ENCODE peak calls at places on chromosomes 7 and 10, in four cellular contexts. One of them, this sample, is unnamed.

GRCh38 chr10:29924436-29924835 is 134.9 kb downstream of the JCAD start:
- DNase-seq in H1: no peak
- DNase-seq in mesenchymal stem cell: no peak
- DNase-seq in IMR-90: no peak
- DNase-seq in this sample: no peak

GRCh38 chr7:17910377-17910776 is 29.9 kb downstream of the SNX13 start:
- DNase-seq in IMR-90: no peak
- DNase-seq in mesenchymal stem cell: no peak
- DNase-seq in H1: no peak
- DNase-seq in this sample: no peak

GRCh38 chr10:123570898-123571515 is 95.1 kb upstream of the GPR26 start:
- DNase-seq in H1: no peak
- DNase-seq in mesenchymal stem cell: no peak
- DNase-seq in IMR-90: no peak
- DNase-seq in this sample: no peak

GRCh38 chr7:22576941-22577927 is 77.2 kb upstream of the STEAP1B start:
- DNase-seq in IMR-90: peak
- DNase-seq in H1: no peak
- DNase-seq in mesenchymal stem cell: peak
- DNase-seq in this sample: no peak

GRCh38 chr10:12927896-12928295 is 73.6 kb downstream of the CCDC3 start:
- DNase-seq in H1: no peak
- DNase-seq in IMR-90: no peak
- DNase-seq in mesenchymal stem cell: no peak
- DNase-seq in this sample: no peak

GRCh38 chr7:68785036-68785435 is 813.2 kb upstream of the AUTS2 start:
- DNase-seq in mesenchymal stem cell: no peak
- DNase-seq in IMR-90: no peak
- DNase-seq in H1: no peak
- DNase-seq in this sample: no peak

GRCh38 chr10:69655124-69655867 is 25.2 kb downstream of the FAM241B start:
- DNase-seq in mesenchymal stem cell: no peak
- DNase-seq in IMR-90: no peak
- DNase-seq in H1: no peak
- DNase-seq in this sample: no peak

GRCh38 chr10:132507467-132507955 is 30.1 kb upstream of the INPP5A start:
- DNase-seq in IMR-90: no peak
- DNase-seq in H1: no peak
- DNase-seq in mesenchymal stem cell: no peak
- DNase-seq in this sample: no peak

GRCh38 chr7:95059842-95060313 is 152.5 kb downstream of the PPP1R9A start:
- DNase-seq in mesenchymal stem cell: no peak
- DNase-seq in H1: no peak
- DNase-seq in IMR-90: no peak
- DNase-seq in this sample: no peak

GRCh38 chr7:44224216-44224950 is 23.6 kb downstream of the YKT6 start:
- DNase-seq in H1: no peak
- DNase-seq in IMR-90: no peak
- DNase-seq in mesenchymal stem cell: no peak
- DNase-seq in this sample: no peak

GRCh38 chr10:72107325-72108003 is 19.1 kb upstream of the SPOCK2 start:
- DNase-seq in H1: no peak
- DNase-seq in IMR-90: no peak
- DNase-seq in mesenchymal stem cell: no peak
- DNase-seq in this sample: no peak

GRCh38 chr10:15245530-15245929 is 77.0 kb upstream of the NMT2 start:
- DNase-seq in IMR-90: no peak
- DNase-seq in H1: no peak
- DNase-seq in mesenchymal stem cell: peak
- DNase-seq in this sample: no peak

GRCh38 chr10:12588091-12588850 is 238.9 kb downstream of the CAMK1D start:
- DNase-seq in H1: no peak
- DNase-seq in mesenchymal stem cell: no peak
- DNase-seq in IMR-90: no peak
- DNase-seq in this sample: no peak

GRCh38 chr10:23096814-23097549 is 1.6 kb downstream of the MSRB2 start:
- DNase-seq in IMR-90: peak
- DNase-seq in mesenchymal stem cell: peak
- DNase-seq in H1: no peak
- DNase-seq in this sample: no peak

GRCh38 chr10:78973901-78974408 is 94.8 kb upstream of the ZMIZ1 start:
- DNase-seq in mesenchymal stem cell: no peak
- DNase-seq in IMR-90: peak
- DNase-seq in H1: peak
- DNase-seq in this sample: peak

GRCh38 chr7:142553216-142553615 is 196.1 kb upstream of the PRSS1 start:
- DNase-seq in IMR-90: no peak
- DNase-seq in mesenchymal stem cell: no peak
- DNase-seq in H1: no peak
- DNase-seq in this sample: no peak

GRCh38 chr7:107209565-107209964 is 40.8 kb downstream of the HBP1 start:
- DNase-seq in H1: no peak
- DNase-seq in mesenchymal stem cell: no peak
- DNase-seq in IMR-90: no peak
- DNase-seq in this sample: no peak

GRCh38 chr10:120221873-120222485 is 235.0 kb upstream of the PLPP4 start:
- DNase-seq in IMR-90: no peak
- DNase-seq in H1: peak
- DNase-seq in mesenchymal stem cell: peak
- DNase-seq in this sample: no peak

GRCh38 chr7:5143106-5143505 is 46.9 kb upstream of the WIPI2 start:
- DNase-seq in H1: no peak
- DNase-seq in mesenchymal stem cell: no peak
- DNase-seq in IMR-90: no peak
- DNase-seq in this sample: no peak

GRCh38 chr10:130763491-130763890 is 548.0 kb downstream of the TCERG1L start:
- DNase-seq in H1: no peak
- DNase-seq in IMR-90: no peak
- DNase-seq in mesenchymal stem cell: no peak
- DNase-seq in this sample: no peak

GRCh38 chr7:23691320-23691719 is 11.3 kb downstream of the FAM221A start:
- DNase-seq in mesenchymal stem cell: no peak
- DNase-seq in IMR-90: peak
- DNase-seq in H1: no peak
- DNase-seq in this sample: no peak

GRCh38 chr10:83862723-83863122 is 276.6 kb upstream of the GHITM start:
- DNase-seq in H1: no peak
- DNase-seq in IMR-90: no peak
- DNase-seq in mesenchymal stem cell: no peak
- DNase-seq in this sample: no peak
- H2BK15ac ChIP-seq in H1: no peak
- H2BK15ac ChIP-seq in IMR-90: no peak
- H2BK15ac ChIP-seq in mesenchymal stem cell: no peak
- H2BK15ac ChIP-seq in this sample: no peak

DNA sequence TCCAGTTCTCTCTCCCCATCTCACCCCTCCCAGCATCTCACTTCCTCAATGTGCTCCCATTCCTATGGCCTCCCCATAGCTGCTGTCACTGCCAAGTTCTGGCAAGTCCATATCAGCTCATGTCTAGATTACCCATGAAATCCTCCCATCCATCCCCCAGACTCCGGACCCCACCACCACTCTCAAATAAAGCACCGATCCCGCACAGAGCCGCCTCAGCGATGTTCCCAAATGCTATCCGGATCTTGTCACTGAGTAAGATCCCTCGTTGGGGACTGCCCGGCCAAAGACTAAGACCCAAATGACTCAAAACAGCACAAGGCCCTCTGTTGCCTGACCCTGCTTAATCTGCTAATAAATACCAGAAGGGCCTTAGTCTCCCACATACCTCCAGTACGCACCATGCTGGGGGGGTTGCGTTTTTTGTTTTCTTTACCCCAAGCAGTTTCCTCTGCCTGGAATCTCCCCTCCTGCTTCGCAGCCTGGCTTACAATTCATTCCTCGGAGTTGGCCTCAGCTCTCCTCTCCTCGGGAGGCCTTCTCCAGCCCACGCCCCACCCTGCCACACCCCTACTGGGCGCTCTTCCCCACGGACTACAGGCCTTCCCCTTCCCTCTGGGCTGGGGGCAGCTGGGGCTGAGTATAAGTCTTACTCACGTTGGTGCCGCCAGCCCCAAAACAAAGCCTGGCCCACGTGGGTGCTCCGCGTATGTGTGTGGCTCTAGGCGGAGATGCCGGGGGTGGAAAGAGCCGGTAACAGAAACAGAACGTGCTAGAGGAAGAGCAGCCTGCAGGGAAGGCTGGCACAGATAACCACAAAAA is 1.8 kb upstream of the DUSP5 start:
- DNase-seq in mesenchymal stem cell: peak
- DNase-seq in H1: no peak
- DNase-seq in IMR-90: peak
- DNase-seq in this sample: no peak
- H4K91ac ChIP-seq in mesenchymal stem cell: peak
- H4K91ac ChIP-seq in H1: no peak
- H4K91ac ChIP-seq in IMR-90: peak
- H4K91ac ChIP-seq in this sample: no peak

GRCh38 chr7:73829505-73829904 is 1.3 kb upstream of the CLDN4 start:
- DNase-seq in H1: no peak
- DNase-seq in IMR-90: no peak
- DNase-seq in mesenchymal stem cell: no peak
- DNase-seq in this sample: no peak
- H3K4me3 ChIP-seq in H1: peak
- H3K4me3 ChIP-seq in IMR-90: no peak
- H3K4me3 ChIP-seq in mesenchymal stem cell: no peak
- H3K4me3 ChIP-seq in this sample: no peak

DNA sequence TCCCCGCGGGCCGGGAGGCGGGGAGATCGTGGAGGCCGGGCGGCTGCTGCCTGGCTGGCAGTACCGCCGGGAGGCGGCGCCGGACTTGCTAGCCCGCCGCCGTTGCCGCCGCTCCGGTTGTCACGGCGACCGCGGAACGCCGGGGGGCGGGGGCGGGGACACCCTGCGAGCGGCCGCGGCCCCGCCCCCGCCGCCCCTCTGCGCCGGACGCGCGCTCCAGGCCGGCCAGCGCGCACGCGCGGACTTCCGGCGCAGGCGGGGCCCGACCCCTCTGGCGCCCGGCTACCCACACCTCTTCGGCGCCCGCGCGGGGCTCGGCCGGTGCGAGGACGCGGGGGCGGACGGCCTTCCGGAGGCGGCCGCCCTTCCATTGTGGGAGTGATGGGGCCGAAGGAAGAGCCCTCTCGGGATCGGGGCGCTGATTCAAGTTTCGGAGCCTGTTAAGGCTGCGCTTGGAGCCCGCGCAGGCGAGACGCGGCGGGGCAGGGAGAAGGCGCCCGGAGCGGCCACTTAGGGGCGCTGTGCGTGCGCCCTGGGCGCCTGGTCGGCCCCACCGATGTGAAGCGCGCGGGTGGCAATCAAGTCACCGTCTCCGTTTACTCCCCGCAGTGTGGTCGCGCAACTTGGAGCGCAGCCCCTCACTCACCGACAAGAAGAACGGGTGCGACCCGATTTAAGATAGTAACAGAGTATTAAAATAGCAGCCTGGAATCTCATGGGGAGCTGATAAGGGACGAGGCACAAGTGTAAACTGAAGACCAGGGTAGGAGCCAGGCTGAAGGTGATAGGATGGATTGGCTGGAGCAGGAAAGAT is 448 bp upstream of the DPY19L1 start:
- DNase-seq in H1: peak
- DNase-seq in mesenchymal stem cell: peak
- DNase-seq in IMR-90: peak
- DNase-seq in this sample: peak
- H2BK15ac ChIP-seq in H1: no peak
- H2BK15ac ChIP-seq in mesenchymal stem cell: peak
- H2BK15ac ChIP-seq in IMR-90: no peak
- H2BK15ac ChIP-seq in this sample: no peak

GRCh38 chr7:2764621-2765020 is 76.6 kb downstream of the AMZ1 start:
- DNase-seq in IMR-90: no peak
- DNase-seq in mesenchymal stem cell: no peak
- DNase-seq in H1: no peak
- DNase-seq in this sample: no peak
- H4K91ac ChIP-seq in IMR-90: no peak
- H4K91ac ChIP-seq in mesenchymal stem cell: no peak
- H4K91ac ChIP-seq in H1: no peak
- H4K91ac ChIP-seq in this sample: no peak

GRCh38 chr10:88952647-88953111 is at the start of gene ACTA2:
- DNase-seq in IMR-90: peak
- DNase-seq in mesenchymal stem cell: peak
- DNase-seq in H1: no peak
- DNase-seq in this sample: no peak

GRCh38 chr10:88949912-88950664 is 2.5 kb downstream of the ACTA2 start:
- DNase-seq in IMR-90: no peak
- DNase-seq in mesenchymal stem cell: no peak
- DNase-seq in H1: no peak
- DNase-seq in this sample: no peak

GRCh38 chr10:88946200-88946599 is 6.4 kb downstream of the ACTA2 start:
- DNase-seq in IMR-90: no peak
- DNase-seq in mesenchymal stem cell: no peak
- DNase-seq in H1: no peak
- DNase-seq in this sample: no peak

GRCh38 chr10:88946965-88947590 is 5.5 kb downstream of the ACTA2 start:
- DNase-seq in mesenchymal stem cell: no peak
- DNase-seq in H1: no peak
- DNase-seq in IMR-90: no peak
- DNase-seq in this sample: no peak

DNA sequence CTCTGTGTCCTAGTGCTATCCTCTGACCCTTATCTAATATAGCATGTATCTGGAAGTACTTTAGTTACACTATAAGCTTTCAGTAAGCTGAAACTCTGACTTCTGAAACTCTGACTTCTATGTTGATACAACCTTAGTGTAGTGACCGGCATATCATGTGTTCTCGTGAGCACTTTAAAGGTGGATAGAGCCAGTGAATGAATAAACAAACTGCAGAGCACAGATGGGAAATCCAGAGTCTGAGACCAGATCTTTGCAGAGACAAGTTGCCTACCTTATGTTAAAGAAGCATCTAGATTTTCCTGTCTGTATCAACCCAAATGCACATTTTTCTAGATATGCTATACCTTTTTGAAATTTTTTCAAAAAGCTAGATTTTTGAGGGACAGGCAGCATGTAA is 3.5 kb downstream of the ACTA2 start:
- DNase-seq in IMR-90: peak
- DNase-seq in H1: no peak
- DNase-seq in mesenchymal stem cell: no peak
- DNase-seq in this sample: no peak
- H3K4me3 ChIP-seq in IMR-90: no peak
- H3K4me3 ChIP-seq in H1: no peak
- H3K4me3 ChIP-seq in mesenchymal stem cell: no peak
- H3K4me3 ChIP-seq in this sample: no peak